ENCODE peak calls at places on chromosomes 6 and 20, in seven cellular contexts. I, B, E, V, F, R and P are unnamed samples.

GRCh38 chr6:54391577-54391976 is 83.3 kb downstream of the TINAG start:
- DNase-seq in B (no peak), F (no peak), I (no peak), R (no peak), V (no peak), E (no peak), P (no peak)

GRCh38 chr20:10557685-10558084 is 116.1 kb downstream of the JAG1 start:
- DNase-seq in E (no peak), B (no peak), F (no peak), V (no peak), R (no peak), I (no peak), P (no peak)

GRCh38 chr20:39057911-39058310 is 95.8 kb downstream of the DHX35 start:
- DNase-seq in R (no peak), I (no peak), B (no peak), E (no peak), V (no peak), F (no peak), P (no peak)

GRCh38 chr6:134546962-134547645 is 229.2 kb upstream of the SGK1 start:
- DNase-seq in B (no peak), F (no peak), R (no peak), E (no peak), I (no peak), V (no peak), P (no peak)

GRCh38 chr6:25056130-25056529 is 120.4 kb upstream of the RIPOR2 start:
- DNase-seq in R (no peak), I (no peak), F (no peak), E (no peak), V (no peak), B (no peak), P (no peak)

GRCh38 chr6:27426045-27426620 is 37.6 kb downstream of the ZNF391 start:
- DNase-seq in R (no peak), I (no peak), F (no peak), E (no peak), B (no peak), V (no peak), P (no peak)

GRCh38 chr6:53397283-53397682 is 48.5 kb upstream of the ELOVL5 start:
- DNase-seq in E (no peak), B (no peak), R (no peak), V (no peak), I (no peak), F (no peak), P (no peak)

GRCh38 chr20:19726126-19726525 is 31.9 kb upstream of the RIN2 start:
- DNase-seq in B (peak), V (no peak), R (no peak), I (no peak), E (no peak), F (peak), P (no peak)

GRCh38 chr6:106163446-106163965 is 77.4 kb downstream of the PRDM1 start:
- DNase-seq in V (no peak), B (peak), F (no peak), E (no peak), R (no peak), I (peak), P (peak)

GRCh38 chr20:36728986-36729385 is 16.9 kb downstream of the NDRG3 start:
- DNase-seq in F (no peak), E (no peak), I (no peak), R (no peak), V (no peak), B (peak), P (no peak)

GRCh38 chr20:22248052-22248667 is 336.2 kb downstream of the FOXA2 start:
- DNase-seq in V (no peak), B (peak), E (no peak), R (no peak), F (peak), I (no peak), P (no peak)

GRCh38 chr6:112690497-112691202 is 343.5 kb downstream of the RFPL4B start:
- DNase-seq in B (peak), F (no peak), R (no peak), E (no peak), V (no peak), I (no peak), P (no peak)

GRCh38 chr6:170095273-170095976 is 195.5 kb downstream of the DLL1 start:
- DNase-seq in B (no peak), I (no peak), E (peak), F (no peak), V (no peak), R (peak), P (no peak)

GRCh38 chr6:36109092-36109491 is 21.2 kb upstream of the MAPK13 start:
- DNase-seq in I (no peak), E (no peak), B (no peak), R (no peak), V (no peak), F (no peak), P (no peak)

GRCh38 chr6:90466191-90466940 is 120.5 kb downstream of the MAP3K7 start:
- DNase-seq in V (no peak), B (peak), F (no peak), I (no peak), R (no peak), E (no peak), P (no peak)

GRCh38 chr6:291697-292505 is at the start of gene DUSP22:
- DNase-seq in V (no peak), B (peak), E (peak), R (peak), F (peak), I (peak), P (peak)

GRCh38 chr6:46329568-46329967 is 158.8 kb upstream of the ENPP5 start:
- DNase-seq in F (no peak), I (no peak), B (peak), E (no peak), V (no peak), R (no peak), P (no peak)

GRCh38 chr20:13800728-13801134 is 15.9 kb downstream of the NDUFAF5 start:
- DNase-seq in R (peak), E (peak), B (peak), I (no peak), V (peak), F (peak), P (peak)

GRCh38 chr20:41408986-41409385 is 42.4 kb upstream of the EMILIN3 start:
- DNase-seq in F (peak), B (no peak), I (no peak), E (no peak), R (no peak), V (peak), P (no peak)

GRCh38 chr20:3309226-3309625 is 70.2 kb upstream of the SLC4A11 start:
- DNase-seq in E (no peak), F (no peak), V (no peak), B (peak), R (no peak), I (no peak), P (no peak)

GRCh38 chr6:64062960-64063683 is 427.5 kb downstream of the PHF3 start:
- DNase-seq in E (no peak), V (no peak), I (no peak), F (no peak), B (peak), R (no peak), P (no peak)

GRCh38 chr20:12371955-12372354 is 454.3 kb downstream of the BTBD3 start:
- DNase-seq in F (no peak), E (no peak), V (no peak), B (no peak), R (no peak), I (no peak), P (no peak)

GRCh38 chr6:30759575-30760239 is 15.4 kb upstream of the IER3 start:
- DNase-seq in B (peak), V (no peak), E (no peak), I (no peak), F (peak), R (no peak), P (no peak)

GRCh38 chr20:62893700-62894099 is 32.1 kb upstream of the TCFL5 start:
- DNase-seq in V (no peak), R (no peak), B (peak), E (no peak), I (no peak), F (no peak), P (no peak)

GRCh38 chr6:29887819-29888581 is 54.3 kb upstream of the HLA-A start:
- DNase-seq in E (peak), B (peak), I (peak), R (peak), F (peak), V (peak), P (peak)

GRCh38 chr20:62389601-62390087 is 2.7 kb downstream of the RPS21 start:
- DNase-seq in V (no peak), E (no peak), F (no peak), R (no peak), B (no peak), I (no peak), P (no peak)

GRCh38 chr20:13312300-13312699 is 91.2 kb downstream of the ISM1 start:
- DNase-seq in I (no peak), B (peak), F (no peak), R (no peak), V (no peak), E (no peak), P (no peak)

GRCh38 chr20:10961651-10962288 is 288.0 kb upstream of the JAG1 start:
- DNase-seq in V (no peak), E (no peak), B (no peak), R (no peak), I (no peak), F (peak), P (no peak)

GRCh38 chr6:140071115-140071514 is 696.7 kb upstream of the CITED2 start:
- DNase-seq in B (peak), V (no peak), I (no peak), F (peak), R (no peak), E (no peak), P (no peak)

GRCh38 chr6:52894278-52894677 is 15.2 kb downstream of the GSTA3 start:
- DNase-seq in F (no peak), I (no peak), V (no peak), E (no peak), B (no peak), R (no peak), P (no peak)

GRCh38 chr6:159110013-159110412 is 59.2 kb upstream of the FNDC1 start:
- DNase-seq in B (peak), E (no peak), F (peak), I (no peak), V (no peak), R (no peak), P (no peak)

GRCh38 chr6:9121551-9121950 is 686.2 kb upstream of the SLC35B3 start:
- DNase-seq in R (no peak), I (no peak), E (no peak), V (no peak), B (peak), F (no peak), P (peak)

GRCh38 chr6:87200469-87201174 is 45.3 kb downstream of the ZNF292 start:
- DNase-seq in E (no peak), F (no peak), B (peak), R (no peak), V (no peak), I (no peak), P (no peak)

GRCh38 chr6:37554480-37554819 is 54.8 kb upstream of the CCDC167 start:
- DNase-seq in E (no peak), R (no peak), B (peak), I (no peak), V (no peak), F (no peak), P (no peak)

GRCh38 chr6:111789593-111789992 is 83.7 kb downstream of the FYN start:
- DNase-seq in R (no peak), I (no peak), B (peak), E (no peak), V (no peak), F (no peak), P (no peak)

DNA sequence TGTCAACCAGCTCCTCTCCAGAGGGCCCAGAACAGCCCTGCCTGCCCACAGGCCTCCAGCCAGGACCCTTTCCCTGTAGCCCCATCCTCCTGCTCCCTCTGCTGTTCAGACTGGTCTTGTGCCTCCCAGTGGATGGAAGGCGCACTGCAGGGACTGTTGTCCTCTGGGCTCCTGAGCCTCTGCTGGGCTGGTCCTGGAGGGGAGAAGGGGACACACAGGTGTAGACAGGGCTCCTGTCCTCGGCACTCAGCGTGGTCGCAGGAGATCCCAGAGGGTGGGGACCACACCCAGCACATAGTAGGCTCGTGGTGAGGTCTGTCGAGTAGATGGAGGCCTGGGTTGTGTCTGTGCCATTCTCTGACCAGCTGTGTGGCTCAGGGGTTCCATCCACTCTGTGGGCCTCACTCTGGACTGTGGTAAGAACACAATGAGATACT is 11.5 kb downstream of the ITPR3 start:
- DNase-seq in V (peak), F (peak), B (peak), R (no peak), E (no peak), I (peak), P (no peak)
- H3K27ac ChIP-seq in V (peak), F (no peak), B (no peak), R (peak), E (peak), I (no peak), P (peak)

GRCh38 chr6:42860031-42860430 is 19.4 kb upstream of the RPL7L1 start:
- DNase-seq in V (no peak), I (no peak), B (no peak), R (no peak), F (no peak), E (no peak), P (no peak)

GRCh38 chr6:42864602-42865001 is 14.8 kb upstream of the RPL7L1 start:
- DNase-seq in I (no peak), R (no peak), E (no peak), V (no peak), F (no peak), B (no peak), P (no peak)

DNA sequence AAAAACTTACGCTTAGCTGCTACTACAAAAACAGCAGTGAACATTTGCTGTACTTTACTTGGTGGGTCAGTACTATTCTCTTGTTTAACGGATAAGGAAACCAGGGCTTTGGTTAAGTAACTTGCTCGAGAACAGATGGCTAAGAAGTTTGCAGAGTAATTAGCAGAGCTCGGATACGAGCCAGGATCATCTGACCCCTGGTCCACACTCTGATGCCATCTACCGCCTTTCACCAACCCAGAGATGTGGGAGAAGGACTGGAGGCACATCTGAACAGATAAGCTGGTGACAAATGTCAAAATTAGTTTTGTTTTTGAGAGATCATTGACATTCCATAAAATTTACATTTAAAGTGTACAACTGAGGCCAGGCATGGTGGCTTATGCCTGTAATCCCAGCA is 18.9 kb upstream of the RPL7L1 start:
- DNase-seq in I (no peak), V (no peak), E (no peak), B (no peak), F (no peak), R (no peak), P (no peak)
- H3K27ac ChIP-seq in I (no peak), V (no peak), E (no peak), B (no peak), F (no peak), R (no peak), P (no peak)

GRCh38 chr6:7697820-7698623 is 27.9 kb upstream of the BMP6 start:
- DNase-seq in R (no peak), I (no peak), E (peak), V (no peak), B (peak), F (peak), P (no peak)
- H3K27ac ChIP-seq in R (peak), I (no peak), E (no peak), V (no peak), B (peak), F (peak), P (peak)

DNA sequence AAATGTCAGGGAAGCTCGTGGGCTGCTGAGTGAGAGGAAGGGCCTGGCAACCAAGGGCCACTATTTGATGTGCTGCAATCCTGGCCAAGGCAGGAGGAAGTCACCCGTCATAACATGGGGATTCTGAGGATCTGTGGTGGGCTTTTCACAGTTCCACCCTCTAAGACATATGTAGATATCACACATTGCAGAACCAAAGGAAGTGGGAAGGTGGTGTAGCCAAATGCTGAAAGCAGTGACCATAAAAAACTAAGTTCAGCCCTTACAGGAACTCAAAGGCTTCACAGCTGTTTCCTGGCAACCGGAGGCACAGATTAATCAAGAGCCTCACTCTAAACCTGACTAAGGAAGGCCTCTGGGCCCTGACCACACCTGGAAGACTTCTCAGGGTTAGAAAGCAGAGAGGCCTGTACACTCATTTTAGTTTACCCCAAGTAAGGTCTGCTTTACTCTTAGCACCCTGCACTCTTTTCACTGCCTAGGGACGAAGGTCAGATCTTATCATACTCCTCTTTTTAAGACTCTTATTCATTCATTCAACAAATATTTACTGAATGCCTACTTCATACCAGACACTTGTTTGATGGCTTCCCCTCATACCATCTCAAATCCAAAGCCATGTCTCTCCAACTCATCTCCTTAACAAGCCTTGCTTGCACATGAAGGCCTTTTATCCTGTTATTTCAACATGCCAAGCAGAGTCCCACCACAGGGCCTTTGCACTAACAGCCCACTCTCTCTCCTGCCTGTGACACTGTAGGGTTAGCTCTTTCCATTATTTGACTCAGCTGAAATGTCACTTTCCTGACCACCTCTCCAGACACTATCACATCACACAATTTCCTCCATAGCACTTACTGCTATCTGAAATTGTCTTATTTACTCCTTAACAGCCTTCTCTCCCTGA is 2.6 kb downstream of the UBE2V1 start:
- DNase-seq in R (no peak), F (peak), I (no peak), V (no peak), E (no peak), B (peak), P (no peak)
- H3K27ac ChIP-seq in R (peak), F (peak), I (peak), V (no peak), E (peak), B (peak), P (peak)

DNA sequence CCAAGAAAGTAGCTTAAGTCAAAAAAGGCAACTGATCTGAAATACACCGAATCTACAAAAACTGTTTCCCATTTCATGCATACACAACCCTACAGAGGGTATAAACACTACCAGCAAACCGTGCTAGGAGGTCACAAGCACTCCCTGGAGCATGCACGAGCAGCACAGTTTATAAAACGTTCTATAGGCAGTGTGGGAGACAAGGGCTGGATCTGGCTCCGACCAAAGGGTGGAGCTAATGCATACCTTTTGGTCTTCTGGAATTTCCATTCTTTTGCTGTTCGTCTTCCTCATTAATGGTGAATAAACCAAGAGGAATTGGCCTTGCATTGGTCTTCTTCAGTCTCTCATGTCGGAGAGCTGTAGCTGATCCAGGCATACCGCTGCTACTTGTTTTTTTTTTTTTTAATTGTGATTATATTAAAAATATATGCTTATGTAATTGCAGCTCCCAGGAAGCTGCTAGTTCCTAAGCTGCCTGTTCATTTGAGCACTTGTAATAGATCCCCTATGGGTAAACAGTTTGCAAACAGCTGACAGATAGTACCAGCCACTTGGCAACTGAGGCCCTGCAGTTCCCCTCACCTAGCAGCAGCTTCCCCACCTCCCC is 24.5 kb downstream of the MAP7 start:
- DNase-seq in E (no peak), R (no peak), I (no peak), B (no peak), V (peak), F (no peak), P (no peak)
- H3K27ac ChIP-seq in E (no peak), R (no peak), I (no peak), B (no peak), V (peak), F (no peak), P (no peak)

GRCh38 chr20:45843506-45843905 is 9.9 kb downstream of the SNX21 start:
- DNase-seq in V (no peak), R (no peak), B (no peak), E (no peak), F (no peak), I (no peak), P (no peak)

GRCh38 chr20:45840700-45841198 is 7.2 kb downstream of the SNX21 start:
- DNase-seq in I (no peak), V (no peak), R (no peak), F (no peak), B (no peak), E (no peak), P (no peak)

GRCh38 chr20:45841407-45842129 is 8.0 kb downstream of the SNX21 start:
- DNase-seq in B (no peak), F (no peak), V (no peak), I (no peak), R (no peak), E (no peak), P (no peak)

GRCh38 chr20:45845452-45845851 is 11.7 kb downstream of the ACOT8 start:
- DNase-seq in R (no peak), I (no peak), F (no peak), E (no peak), V (no peak), B (no peak), P (no peak)

GRCh38 chr20:45842169-45842812 is 8.7 kb downstream of the SNX21 start:
- DNase-seq in E (no peak), B (peak), V (no peak), I (no peak), R (no peak), F (peak), P (no peak)
- H3K27ac ChIP-seq in E (peak), B (peak), V (no peak), I (no peak), R (no peak), F (no peak), P (peak)

DNA sequence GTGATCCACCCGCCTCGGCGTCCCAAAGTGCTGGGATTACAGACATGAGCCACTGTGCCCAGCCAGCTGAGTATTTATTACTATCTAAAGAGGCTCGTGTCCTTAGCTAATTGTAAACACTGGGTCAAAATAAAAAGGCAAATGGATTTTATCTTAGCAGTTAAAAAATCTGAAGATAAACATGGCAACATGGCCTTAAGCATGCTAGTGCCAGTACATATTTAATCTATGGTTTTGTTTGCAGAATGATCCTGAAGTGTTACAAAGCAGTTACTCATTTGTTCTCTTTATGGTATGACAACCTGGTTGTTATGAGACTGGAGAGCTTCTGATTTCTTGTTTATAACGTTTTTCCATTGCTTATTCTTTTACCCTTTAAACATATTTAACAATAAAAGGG is 3.9 kb upstream of the KIAA0408 start:
- DNase-seq in E (no peak), B (peak), R (no peak), F (no peak), I (no peak), V (no peak), P (no peak)
- H3K27ac ChIP-seq in E (no peak), B (peak), R (peak), F (no peak), I (no peak), V (no peak), P (peak)

GRCh38 chr6:109082178-109082577 is 12.5 kb downstream of the SESN1 start:
- DNase-seq in B (peak), V (no peak), R (no peak), E (no peak), I (no peak), F (no peak), P (no peak)
- H3K27ac ChIP-seq in B (no peak), V (no peak), R (no peak), E (peak), I (no peak), F (no peak), P (no peak)